ENCODE peak calls at places on chromosomes 3 and 15, in four cellular contexts. U is WTC11, O is K562, A is HepG2. P is an unnamed sample.
A peak's percentile ranks its signal among the peaks of the same experiment; 100 is the strongest.

GRCh38 chr3:4358273-4358672 is 55.1 kb downstream of the SETMAR start:
- DNase-seq in O (no peak), A (no peak), U (no peak), P (no peak)

GRCh38 chr3:104291878-104292277 is 1074.8 kb upstream of the ALCAM start:
- DNase-seq in O (no peak), U (no peak), A (no peak), P (no peak)

GRCh38 chr3:165837801-165838200 is 578 bp upstream of the BCHE start:
- DNase-seq in A (no peak), O (no peak), U (no peak), P (no peak)

GRCh38 chr3:4343258-4343657 is 40.1 kb downstream of the SETMAR start:
- DNase-seq in O (no peak), U (no peak), A (no peak), P (no peak)

GRCh38 chr3:184426691-184427141 is 46.9 kb downstream of the CHRD start:
- DNase-seq in O (no peak), A (no peak), U (no peak), P (no peak)

GRCh38 chr3:29581311-29581710 is 300.4 kb downstream of the RBMS3 start:
- DNase-seq in A (no peak), O (no peak), U (no peak), P (no peak)

GRCh38 chr3:113783980-113784379 is 37.1 kb downstream of the ATP6V1A start:
- DNase-seq in O (no peak), A (no peak), U (no peak), P (no peak)

GRCh38 chr3:119240101-119240581 is 537 bp downstream of the B4GALT4 start:
- DNase-seq in A (peak; percentile 77), U (peak; percentile 45), O (peak; percentile 27), P (peak; percentile 25)

GRCh38 chr3:13528217-13528801 is 20.6 kb upstream of the FBLN2 start:
- DNase-seq in O (peak; percentile 72), A (peak; percentile 41), U (peak; percentile 55), P (peak; percentile 69)

GRCh38 chr3:172317984-172318383 is 130.3 kb downstream of the GHSR start:
- DNase-seq in O (no peak), U (no peak), A (no peak), P (no peak)

GRCh38 chr3:74897006-74897405 is 282.5 kb upstream of the CNTN3 start:
- DNase-seq in U (no peak), O (peak; percentile 3), A (no peak), P (peak; percentile 7)

GRCh38 chr3:127535901-127536817 is 54.4 kb downstream of the TPRA1 start:
- DNase-seq in O (no peak), A (no peak), U (no peak), P (no peak)

GRCh38 chr15:29695486-29696167 is 126.6 kb downstream of the TJP1 start:
- DNase-seq in A (peak; percentile 37), U (peak; percentile 41), O (no peak), P (no peak)

GRCh38 chr3:14801668-14802067 is 17.1 kb upstream of the FGD5 start:
- DNase-seq in O (no peak), U (no peak), A (no peak), P (no peak)

GRCh38 chr3:14802332-14802731 is 16.4 kb upstream of the FGD5 start:
- DNase-seq in A (peak; percentile 23), O (no peak), U (no peak), P (no peak)

GRCh38 chr3:14804835-14805780 is 13.7 kb upstream of the FGD5 start:
- DNase-seq in A (peak; percentile 40), O (no peak), U (no peak), P (no peak)

GRCh38 chr3:14803981-14804834 is 14.6 kb upstream of the FGD5 start:
- DNase-seq in O (no peak), A (peak; percentile 26), U (no peak), P (no peak)

DNA sequence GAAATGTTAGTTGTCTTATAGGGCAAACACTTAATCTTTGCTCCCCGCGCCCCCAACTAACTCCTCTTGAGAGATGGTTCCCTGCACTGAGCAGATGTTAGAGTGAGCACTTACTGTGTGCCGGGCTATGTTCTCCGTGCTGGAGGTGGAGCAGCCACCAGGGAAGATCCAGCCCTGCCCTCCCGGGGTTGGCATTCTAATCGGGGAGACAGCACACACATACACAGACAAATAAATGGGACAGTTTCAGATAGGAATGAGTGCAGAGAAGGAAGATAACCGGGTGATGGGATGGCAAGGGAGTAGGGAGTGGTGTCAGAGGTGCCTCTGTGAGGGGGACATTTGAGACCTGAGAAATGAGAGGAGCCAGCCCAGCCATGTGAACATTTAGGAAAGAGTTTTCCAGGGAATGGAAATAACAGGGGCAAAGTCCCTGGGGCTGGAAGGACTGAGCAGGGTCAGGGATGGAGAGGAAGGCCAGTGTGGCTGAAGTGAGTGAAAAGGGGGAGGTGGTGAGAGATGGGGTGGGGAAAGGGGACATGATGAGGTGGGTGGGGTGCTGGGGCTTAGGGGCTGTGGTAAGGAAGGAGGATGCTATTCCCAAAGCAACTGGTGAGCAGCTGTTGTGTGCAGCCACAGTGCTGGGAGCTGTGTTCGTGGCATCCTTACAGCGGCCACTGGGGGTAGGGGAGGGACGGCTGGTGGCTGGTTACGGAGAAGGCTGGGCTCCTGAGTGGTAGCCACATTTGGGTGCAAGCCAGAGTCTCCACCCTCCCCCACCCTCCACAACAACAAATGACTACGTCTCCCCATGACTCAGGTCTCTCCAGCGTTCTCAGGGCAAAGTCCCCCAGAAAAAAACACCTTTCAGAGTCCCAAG is 15.4 kb upstream of the FGD5 start:
- DNase-seq in A (peak; percentile 78), O (peak; percentile 61), U (no peak), P (peak; percentile 27)
- TF ChIP-seq ELF4 in A (no peak), O (no peak), U (no peak), P (no peak)

DNA sequence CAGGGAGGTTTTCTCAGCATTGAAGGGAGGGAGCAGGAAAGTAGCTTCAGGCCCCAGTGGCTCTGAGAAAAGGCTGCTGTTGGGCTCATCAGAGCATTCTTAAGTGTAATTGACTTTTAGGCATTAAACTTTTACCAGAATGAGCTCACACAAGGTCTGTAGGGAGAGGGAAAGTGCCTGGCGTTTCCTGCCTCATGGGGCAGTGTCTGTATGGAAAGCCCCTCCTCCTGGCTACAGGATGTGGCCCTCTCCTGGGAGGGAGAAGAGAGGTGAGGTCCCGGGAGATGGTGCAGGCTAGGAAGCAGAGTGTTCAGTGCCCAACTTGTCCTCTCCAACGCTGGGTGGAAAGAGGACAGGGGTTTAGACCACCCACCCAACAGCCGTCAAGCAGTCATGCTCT is 21.3 kb upstream of the SCN10A start:
- DNase-seq in A (no peak), O (no peak), U (no peak), P (no peak)
- TF ChIP-seq ELF4 in A (no peak), O (no peak), U (no peak), P (no peak)

DNA sequence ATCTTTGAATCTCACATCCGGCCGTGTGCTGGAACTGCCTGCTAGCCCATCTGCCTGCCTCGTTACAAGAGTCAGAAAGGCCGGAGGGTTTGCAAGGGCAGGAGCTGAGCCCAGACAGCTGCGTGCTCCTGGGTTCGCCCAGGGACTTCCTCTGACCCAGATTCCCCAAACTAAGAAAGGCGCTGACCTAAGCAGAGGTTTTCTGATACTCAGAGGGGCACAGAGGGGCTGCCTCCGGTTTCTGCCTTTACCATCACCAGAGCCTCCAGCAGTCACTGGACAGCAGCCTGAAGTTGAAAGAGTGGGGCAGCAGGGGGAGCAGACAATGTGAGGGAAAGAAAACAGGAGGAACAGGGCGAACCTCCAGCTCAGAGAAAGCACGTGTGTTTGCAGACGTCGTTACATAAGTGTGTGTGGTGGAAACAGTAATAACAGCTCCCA is 33.4 kb upstream of the RAD18 start:
- DNase-seq in O (no peak), U (peak; percentile 41), A (peak; percentile 53), P (no peak)
- TF ChIP-seq ELF4 in O (no peak), U (no peak), A (no peak), P (no peak)

DNA sequence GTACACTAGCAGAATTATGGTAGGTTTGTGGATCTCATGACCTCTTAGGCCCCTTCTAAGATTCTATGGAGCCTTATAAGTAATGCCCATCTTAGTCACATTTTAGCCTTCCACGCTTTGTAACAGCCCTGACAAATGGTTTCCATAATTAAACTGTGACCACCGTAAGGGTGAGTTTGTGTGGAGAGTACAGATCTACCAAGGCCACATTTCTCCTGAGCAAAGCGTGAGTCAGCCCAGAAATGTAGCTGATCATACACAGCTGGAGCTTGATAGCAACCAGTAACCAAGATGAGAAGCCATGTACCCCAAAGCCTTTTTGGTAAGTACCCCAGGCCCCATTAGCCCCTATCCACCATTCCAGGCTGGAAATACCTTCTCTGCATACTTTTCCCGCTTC is 31.7 kb downstream of the CHAC1 start:
- DNase-seq in U (no peak), O (no peak), A (no peak), P (no peak)
- TF ChIP-seq ELF4 in U (no peak), O (no peak), A (no peak), P (no peak)

GRCh38 chr3:46850468-46850780 is 12.8 kb downstream of the MYL3 start:
- DNase-seq in A (no peak), O (no peak), U (no peak), P (no peak)
- TF ChIP-seq ELF4 in A (no peak), O (no peak), U (no peak), P (no peak)

DNA sequence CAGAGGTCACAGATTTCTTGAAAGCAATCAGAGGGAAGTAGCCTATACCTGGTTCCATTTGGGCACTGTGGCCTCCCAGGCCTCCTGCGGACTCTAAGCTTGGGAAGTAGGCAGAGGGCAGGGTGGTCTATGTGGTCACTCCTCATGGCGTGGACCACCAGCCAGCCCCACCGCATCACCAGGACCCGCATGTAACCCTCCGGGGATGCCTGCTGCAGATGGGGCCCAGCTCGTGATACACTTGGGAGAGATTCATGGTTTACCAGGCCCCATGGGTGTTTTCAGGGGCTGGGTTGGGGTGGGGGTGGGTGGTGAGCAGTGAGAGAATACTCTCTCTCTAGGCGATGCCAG is 123.7 kb downstream of the ASB7 start:
- DNase-seq in O (no peak), U (no peak), A (no peak), P (no peak)
- TF ChIP-seq ELF4 in O (no peak), U (no peak), A (no peak), P (no peak)

DNA sequence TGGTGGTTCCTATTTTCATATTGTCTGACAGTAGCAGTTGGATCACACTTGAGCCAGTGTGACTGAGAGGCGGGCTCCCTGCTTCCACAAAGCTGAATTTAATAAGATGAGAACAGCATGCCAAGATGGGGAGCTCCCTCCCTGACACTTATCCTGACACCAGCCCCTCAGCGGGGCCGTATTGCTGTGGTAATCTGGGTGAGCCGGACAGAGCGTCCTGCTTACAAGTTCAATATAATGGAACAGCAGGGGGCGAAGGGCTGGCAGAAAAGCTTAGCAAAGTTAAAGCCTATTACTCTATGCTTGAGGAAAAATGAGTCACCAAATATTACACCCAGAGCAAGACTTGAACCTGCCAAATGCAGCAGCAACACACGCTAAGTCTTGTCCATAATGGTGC is 163.9 kb upstream of the CMC1 start:
- DNase-seq in A (peak; percentile 25), O (no peak), U (peak; percentile 52), P (peak; percentile 28)
- TF ChIP-seq ELF4 in A (no peak), O (no peak), U (no peak), P (no peak)

DNA sequence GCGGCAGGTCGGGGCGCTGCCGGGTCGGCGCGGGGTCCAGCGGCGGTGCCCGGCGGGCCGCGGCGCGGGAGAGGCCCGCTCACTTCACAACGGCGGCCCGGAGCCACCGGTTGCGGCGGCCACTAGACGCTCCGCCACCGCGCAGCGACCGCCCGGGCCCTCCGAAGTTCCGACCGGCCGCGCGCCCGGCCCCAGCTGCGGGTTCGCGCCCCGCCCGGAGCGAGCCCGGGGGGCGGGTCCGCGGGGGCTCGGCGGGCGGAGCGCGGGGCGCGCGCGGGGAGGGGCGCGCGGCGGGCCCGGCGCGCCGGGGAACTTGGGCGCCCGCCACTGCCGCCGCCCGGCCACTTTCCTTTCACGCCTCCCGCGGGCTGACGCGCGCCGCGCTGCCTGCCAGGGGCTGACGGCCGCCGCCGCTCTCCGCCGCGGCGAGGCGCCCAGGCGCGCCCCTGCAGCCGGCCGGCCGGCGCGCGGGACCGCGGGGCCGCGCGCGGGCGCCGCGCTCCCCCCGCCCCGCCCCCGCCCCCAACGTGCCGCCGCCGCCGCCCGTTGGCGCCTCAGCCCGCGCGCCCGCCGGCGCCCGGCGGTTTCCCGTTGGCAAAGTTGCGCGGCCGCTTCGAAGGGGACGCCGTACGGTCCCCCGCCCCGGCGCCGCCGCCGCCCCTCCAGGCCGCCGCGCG is 628 bp downstream of the SFMBT1 start:
- DNase-seq in O (peak; percentile 80), A (no peak), U (peak; percentile 24), P (peak; percentile 80)
- TF ChIP-seq ELF4 in O (no peak), A (no peak), U (no peak), P (no peak)